ENCODE peak calls at places on chromosomes 11 and 22, in eight cellular contexts. F, U, R, Q, X, T, V and G are unnamed samples.

GRCh38 chr11:104926771-104927470 is 28.7 kb upstream of the CASP12 start:
- DNase-seq in T (no peak), R (no peak), X (no peak), V (no peak), F (no peak), U (no peak), Q (no peak), G (no peak)

GRCh38 chr11:79461144-79461543 is 20.3 kb upstream of the TENM4 start:
- DNase-seq in Q (no peak), R (no peak), V (no peak), T (peak; percentile 57), F (peak; percentile 72), X (no peak), U (no peak), G (no peak)

GRCh38 chr11:4932751-4933150 is 8.6 kb upstream of the OR51G1 start:
- DNase-seq in T (no peak), U (no peak), Q (no peak), F (no peak), V (no peak), R (no peak), X (no peak), G (no peak)

GRCh38 chr11:46696212-46696558 is 4.2 kb downstream of the ARHGAP1 start:
- DNase-seq in Q (peak; percentile 68), X (no peak), V (no peak), U (no peak), T (no peak), R (no peak), F (no peak), G (no peak)

GRCh38 chr11:2295971-2296912 is 5.5 kb downstream of the C11orf21 start:
- DNase-seq in R (peak; percentile 9), X (no peak), T (no peak), F (no peak), V (no peak), Q (no peak), U (no peak), G (no peak)

GRCh38 chr11:47981667-47982404 is 1.5 kb downstream of the PTPRJ start:
- DNase-seq in R (no peak), T (no peak), V (no peak), X (peak; percentile 35), Q (peak; percentile 55), U (peak; percentile 77), F (no peak), G (no peak)

GRCh38 chr11:114290503-114291239 is 5.5 kb upstream of the NNMT start:
- DNase-seq in X (no peak), U (no peak), F (no peak), V (no peak), Q (no peak), T (no peak), R (no peak), G (no peak)

GRCh38 chr11:126336646-126337045 is 18.8 kb upstream of the ST3GAL4 start:
- DNase-seq in Q (no peak), X (no peak), T (no peak), F (peak; percentile 64), V (no peak), U (no peak), R (no peak), G (no peak)

GRCh38 chr11:116605543-116605942 is 167.2 kb downstream of the BUD13 start:
- DNase-seq in V (peak; percentile 30), X (no peak), R (no peak), U (peak; percentile 43), F (peak; percentile 46), T (no peak), Q (peak; percentile 51), G (peak; percentile 5)

GRCh38 chr11:83923961-83924360 is 637.8 kb upstream of the CCDC90B start:
- DNase-seq in Q (no peak), X (no peak), U (no peak), V (no peak), R (no peak), T (no peak), F (no peak), G (no peak)

GRCh38 chr11:73152861-73153483 is 10.9 kb upstream of the FCHSD2 start:
- DNase-seq in U (no peak), F (no peak), T (no peak), Q (no peak), R (no peak), V (peak; percentile 35), X (no peak), G (no peak)

GRCh38 chr11:28058333-28058732 is 49.6 kb downstream of the KIF18A start:
- DNase-seq in V (no peak), X (no peak), T (no peak), F (peak; percentile 41), R (no peak), U (no peak), Q (no peak), G (no peak)

GRCh38 chr22:29343313-29343805 is 27.9 kb upstream of the RASL10A start:
- DNase-seq in U (peak; percentile 62), R (no peak), V (peak; percentile 71), Q (no peak), F (peak; percentile 29), X (peak; percentile 49), T (peak; percentile 24), G (no peak)

GRCh38 chr11:34238533-34238932 is 119.3 kb downstream of the ABTB2 start:
- DNase-seq in F (peak; percentile 85), Q (no peak), V (no peak), R (no peak), T (no peak), X (no peak), U (no peak), G (no peak)

GRCh38 chr11:47259178-47259977 is 1.6 kb downstream of the NR1H3 start:
- DNase-seq in V (peak; percentile 72), Q (no peak), R (no peak), U (no peak), F (peak; percentile 61), X (no peak), T (peak; percentile 59), G (no peak)

GRCh38 chr11:8370812-8371515 is 107.3 kb upstream of the LMO1 start:
- DNase-seq in Q (no peak), T (no peak), V (no peak), F (no peak), R (peak; percentile 2), X (no peak), U (no peak), G (no peak)

GRCh38 chr22:35540600-35541253 is at the start of gene RASD2:
- DNase-seq in Q (no peak), X (no peak), U (no peak), R (peak; percentile 60), V (no peak), T (no peak), F (peak; percentile 31), G (no peak)

GRCh38 chr22:44729391-44730012 is 22.9 kb upstream of the ARHGAP8 start:
- DNase-seq in V (no peak), T (peak; percentile 70), R (peak; percentile 71), F (peak; percentile 86), X (peak; percentile 43), U (peak; percentile 60), Q (peak; percentile 37), G (no peak)

GRCh38 chr11:57167125-57167839 is 14.5 kb upstream of the LRRC55 start:
- DNase-seq in F (no peak), T (no peak), U (no peak), R (no peak), Q (no peak), X (no peak), V (no peak), G (no peak)

GRCh38 chr22:23035557-23036277 is 34.6 kb upstream of the GNAZ start:
- DNase-seq in X (no peak), T (no peak), V (no peak), R (no peak), F (no peak), Q (no peak), U (no peak), G (no peak)

GRCh38 chr11:112797653-112798293 is 163.4 kb upstream of the NCAM1 start:
- DNase-seq in U (no peak), V (peak; percentile 68), T (peak; percentile 11), R (no peak), X (no peak), Q (peak; percentile 46), F (peak; percentile 69), G (no peak)
- TF ChIP-seq CTCF in U (no peak), V (peak; percentile 80), T (peak; percentile 46), R (no peak), X (peak; percentile 1), Q (peak; percentile 17), F (peak; percentile 78), G (peak; percentile 54)

GRCh38 chr11:65546217-65546958 is 11.8 kb downstream of the LTBP3 start:
- DNase-seq in R (peak; percentile 72), F (no peak), U (peak; percentile 95), T (no peak), V (peak; percentile 98), X (peak; percentile 95), Q (peak; percentile 98), G (no peak)

GRCh38 chr11:65551572-65552398 is 6.4 kb downstream of the LTBP3 start:
- DNase-seq in X (peak; percentile 77), U (no peak), T (peak; percentile 23), Q (peak; percentile 80), F (no peak), V (peak; percentile 81), R (no peak), G (no peak)

GRCh38 chr11:65545853-65546216 is 12.3 kb downstream of the LTBP3 start:
- DNase-seq in R (no peak), U (no peak), Q (no peak), F (no peak), T (no peak), X (no peak), V (no peak), G (no peak)

GRCh38 chr11:65549088-65549487 is 9.1 kb downstream of the LTBP3 start:
- DNase-seq in X (no peak), V (no peak), R (no peak), T (no peak), Q (no peak), U (no peak), F (no peak), G (no peak)

GRCh38 chr11:65547446-65548125 is 10.6 kb downstream of the LTBP3 start:
- DNase-seq in U (no peak), X (no peak), Q (no peak), R (no peak), F (no peak), T (no peak), V (no peak), G (no peak)
- H3K36me3 ChIP-seq in U (no peaks in the 10 kb centered on the region), X (no peaks in the 10 kb centered on the region), Q (no peaks in the 10 kb centered on the region), R (no peaks in the 10 kb centered on the region), F (no peaks in the 10 kb centered on the region), T (peaks cover 23% of the 10 kb centered on the region), V (peaks cover 74% of the 10 kb centered on the region), G (peaks cover 7% of the 10 kb centered on the region)

DNA sequence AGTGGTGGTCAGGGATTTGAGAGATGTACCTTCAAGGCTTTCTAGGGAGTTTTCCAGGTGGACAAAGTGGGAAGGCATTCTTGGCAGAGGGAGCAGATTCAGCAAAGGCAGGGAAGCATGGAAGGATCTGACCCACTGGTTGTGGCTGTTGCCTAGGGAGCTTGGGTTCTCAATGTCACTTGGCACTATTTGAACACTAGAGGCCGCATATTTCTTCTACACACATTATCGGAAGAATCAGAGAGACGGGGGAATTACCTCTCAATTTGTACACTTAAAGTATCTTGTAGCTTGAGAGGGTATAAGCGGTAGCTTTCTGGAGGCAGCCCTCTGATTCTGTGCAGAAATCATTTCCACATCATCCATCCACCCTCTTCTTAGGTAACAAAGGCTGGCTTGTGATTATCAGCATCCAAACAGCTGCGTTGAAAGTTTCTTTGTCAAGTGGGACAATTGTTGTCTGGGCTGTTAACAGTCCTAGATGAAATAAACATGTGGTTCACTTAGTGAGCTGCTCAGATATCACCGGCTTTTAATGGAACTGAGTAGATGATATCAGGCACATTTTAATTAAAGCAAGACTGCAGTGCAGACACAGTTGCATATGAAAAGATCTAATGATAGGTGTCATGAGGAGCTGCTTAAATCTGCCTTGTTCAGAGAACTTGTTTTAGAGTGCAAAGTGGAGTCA is 2.6 kb downstream of the NELL1 start:
- DNase-seq in F (peak; percentile 6), V (no peak), X (no peak), U (no peak), T (no peak), Q (no peak), R (no peak), G (no peak)
- TF ChIP-seq CTCF in F (peak; percentile 28), V (no peak), X (no peak), U (no peak), T (peak; percentile 8), Q (no peak), R (no peak), G (peak; percentile 42)

GRCh38 chr11:67492069-67492727 is 9.4 kb downstream of the AIP start:
- DNase-seq in V (no peak), F (no peak), U (no peak), R (no peak), Q (no peak), X (no peak), T (no peak), G (no peak)
- H3K36me3 ChIP-seq in V (peaks cover 96% of the 10 kb centered on the region), F (peaks cover 8% of the 10 kb centered on the region), U (no peaks in the 10 kb centered on the region), R (no peaks in the 10 kb centered on the region), Q (peaks cover 6% of the 10 kb centered on the region), X (peaks cover 27% of the 10 kb centered on the region), T (peaks cover 9% of the 10 kb centered on the region), G (peaks cover 5% of the 10 kb centered on the region)